ENCODE peak calls at places on chromosome 4, in eight cellular contexts. Q is left cardiac atrium; I is T-cell; M is kidney tubule cell; X is substantia nigra; J is effector memory CD8-positive, alpha-beta T cell; S is keratinocyte; R is NCI-H460. C is an unnamed sample.

GRCh38 chr4:15457401-15458201 is 12.1 kb upstream of the CC2D2A start:
- DNase-seq in Q (no peak), I (no peak), M (peak), X (no peak), J (peak), S (no peak), R (no peak), C (no peak)

GRCh38 chr4:98448923-98449322 is 187.7 kb downstream of the RAP1GDS1 start:
- DNase-seq in Q (no peak), I (no peak), M (no peak), X (no peak), J (peak), S (no peak), R (no peak), C (no peak)

GRCh38 chr4:114076865-114077264 is 97.4 kb upstream of the ARSJ start:
- DNase-seq in Q (no peak), I (no peak), M (peak), X (no peak), J (no peak), S (no peak), R (no peak), C (no peak)

GRCh38 chr4:88928852-88929251 is 128.1 kb downstream of the FAM13A start:
- DNase-seq in Q (no peak), I (no peak), M (peak), X (no peak), J (no peak), S (no peak), R (no peak), C (no peak)

GRCh38 chr4:94605241-94605640 is 152.5 kb upstream of the BMPR1B start:
- DNase-seq in Q (no peak), I (no peak), M (no peak), X (no peak), J (no peak), S (no peak), R (no peak), C (no peak)

GRCh38 chr4:184453402-184454160 is 20.8 kb downstream of the IRF2 start:
- DNase-seq in Q (no peak), I (peak), M (peak), X (no peak), J (peak), S (no peak), R (no peak), C (no peak)

GRCh38 chr4:77711469-77711868 is 105.8 kb downstream of the CXCL13 start:
- DNase-seq in Q (no peak), I (no peak), M (no peak), X (no peak), J (no peak), S (no peak), R (no peak), C (no peak)

GRCh38 chr4:150308824-150309472 is 230.7 kb downstream of the DCLK2 start:
- DNase-seq in Q (no peak), I (no peak), M (peak), X (no peak), J (no peak), S (no peak), R (no peak), C (no peak)

GRCh38 chr4:108829981-108830492 is 67.2 kb upstream of the ETNPPL start:
- DNase-seq in Q (no peak), I (no peak), M (peak), X (no peak), J (no peak), S (no peak), R (no peak), C (no peak)

GRCh38 chr4:148346657-148347056 is 95.6 kb downstream of the NR3C2 start:
- DNase-seq in Q (no peak), I (no peak), M (no peak), X (no peak), J (no peak), S (no peak), R (no peak), C (no peak)

GRCh38 chr4:142845293-142846070 is 619 bp downstream of the INPP4B start:
- DNase-seq in Q (peak), I (no peak), M (no peak), X (no peak), J (no peak), S (no peak), R (no peak), C (no peak)

GRCh38 chr4:141028024-141028529 is 105.2 kb downstream of the RNF150 start:
- DNase-seq in Q (no peak), I (no peak), M (peak), X (no peak), J (no peak), S (peak), R (no peak), C (no peak)

GRCh38 chr4:55215087-55215486 is 89.7 kb upstream of the KDR start:
- DNase-seq in Q (no peak), I (no peak), M (no peak), X (no peak), J (no peak), S (no peak), R (no peak), C (no peak)

GRCh38 chr4:1567519-1567807 is 116.7 kb downstream of the FAM53A start:
- DNase-seq in Q (peak), I (no peak), M (no peak), X (no peak), J (no peak), S (no peak), R (no peak), C (no peak)

GRCh38 chr4:168942985-168943384 is 67.1 kb downstream of the CBR4 start:
- DNase-seq in Q (no peak), I (no peak), M (peak), X (no peak), J (no peak), S (no peak), R (peak), C (no peak)

GRCh38 chr4:182653596-182653995 is 263.6 kb downstream of the DCTD start:
- DNase-seq in Q (no peak), I (no peak), M (peak), X (no peak), J (no peak), S (no peak), R (no peak), C (no peak)

GRCh38 chr4:87824352-87824751 is 8.4 kb upstream of the MEPE start:
- DNase-seq in Q (no peak), I (no peak), M (no peak), X (no peak), J (no peak), S (no peak), R (no peak), C (no peak)

GRCh38 chr4:4859010-4859798 is at the start of gene MSX1:
- DNase-seq in Q (peak), I (no peak), M (peak), X (peak), J (no peak), S (no peak), R (peak), C (no peak)

GRCh38 chr4:77599378-77599777 is 6.2 kb upstream of the CXCL13 start:
- DNase-seq in Q (no peak), I (no peak), M (peak), X (no peak), J (no peak), S (no peak), R (peak), C (no peak)

GRCh38 chr4:151532001-151532708 is 123.2 kb downstream of the FHIP1A start:
- DNase-seq in Q (no peak), I (no peak), M (no peak), X (no peak), J (no peak), S (no peak), R (no peak), C (no peak)

GRCh38 chr4:80097395-80098177 is 24.6 kb upstream of the ANTXR2 start:
- DNase-seq in Q (peak), I (no peak), M (no peak), X (no peak), J (no peak), S (peak), R (no peak), C (no peak)

GRCh38 chr4:16569790-16570189 is 328.7 kb downstream of the LDB2 start:
- DNase-seq in Q (no peak), I (no peak), M (no peak), X (no peak), J (no peak), S (no peak), R (no peak), C (no peak)

GRCh38 chr4:27318740-27319139 is 458.1 kb downstream of the STIM2 start:
- DNase-seq in Q (peak), I (no peak), M (no peak), X (peak), J (no peak), S (no peak), R (peak), C (peak)

GRCh38 chr4:166044871-166045270 is 171.8 kb downstream of the TLL1 start:
- DNase-seq in Q (no peak), I (no peak), M (no peak), X (no peak), J (no peak), S (no peak), R (no peak), C (no peak)

GRCh38 chr4:168101026-168101425 is 8.7 kb downstream of the ANXA10 start:
- DNase-seq in Q (no peak), I (no peak), M (no peak), X (no peak), J (no peak), S (no peak), R (no peak), C (no peak)

GRCh38 chr4:55030606-55031005 is 94.8 kb downstream of the KDR start:
- DNase-seq in Q (no peak), I (no peak), M (no peak), X (no peak), J (no peak), S (no peak), R (no peak), C (no peak)

GRCh38 chr4:93731448-93731847 is 97.1 kb upstream of the ATOH1 start:
- DNase-seq in Q (no peak), I (no peak), M (peak), X (no peak), J (no peak), S (no peak), R (peak), C (no peak)

C was measured in KG1.